ENCODE peak calls at places on chromosomes 13 and 19, in six cellular contexts. D is stimulated activated CD4-positive, alpha-beta T cell treated with anti-CD3 and anti-CD28 coated beads, Interleukin-1b, Interleukin-23, amount 100 ng/mL, for 24 hours; Z is fibroblast of villous mesenchyme; O is dorsolateral prefrontal cortex; R is nucleus accumbens; T is fibroblast of gingiva. P is an unnamed sample.

GRCh38 chr13:39450176-39450575 is 152.8 kb downstream of the LHFPL6 start:
- DNase-seq in D (no peak), Z (no peak), O (no peak), R (no peak), T (no peak), P (no peak)

GRCh38 chr13:55820817-55821216 is 1319.9 kb upstream of the PRR20A start:
- DNase-seq in D (no peak), Z (no peak), O (no peak), R (no peak), T (no peak), P (no peak)

GRCh38 chr19:42173695-42174094 is 41.4 kb upstream of the POU2F2 start:
- DNase-seq in D (no peak), Z (no peak), O (no peak), R (no peak), T (no peak), P (no peak)

GRCh38 chr19:16019691-16020448 is 56.4 kb upstream of the TPM4 start:
- DNase-seq in D (no peak), Z (no peak), O (no peak), R (no peak), T (no peak), P (no peak)

GRCh38 chr19:46633130-46633529 is 2.9 kb downstream of the GNG8 start:
- DNase-seq in D (no peak), Z (no peak), O (no peak), R (no peak), T (no peak), P (no peak)

GRCh38 chr13:28136916-28137315 is 1.4 kb upstream of the PAN3 start:
- DNase-seq in D (no peak), Z (no peak), O (no peak), R (no peak), T (no peak), P (no peak)

GRCh38 chr19:29256516-29256915 is 43.6 kb upstream of the UQCRFS1 start:
- DNase-seq in D (no peak), Z (no peak), O (no peak), R (no peak), T (no peak), P (no peak)

GRCh38 chr13:54433511-54434206 is 1405.0 kb downstream of the OLFM4 start:
- DNase-seq in D (no peak), Z (no peak), O (no peak), R (no peak), T (no peak), P (no peak)

GRCh38 chr13:109415057-109415456 is 371.3 kb downstream of the IRS2 start:
- DNase-seq in D (no peak), Z (peak), O (no peak), R (no peak), T (no peak), P (no peak)

GRCh38 chr13:112931028-112931934 is 37.7 kb upstream of the MCF2L start:
- DNase-seq in D (no peak), Z (peak), O (no peak), R (peak), T (peak), P (peak)

GRCh38 chr19:50384685-50385535 is 763 bp downstream of the POLD1 start:
- DNase-seq in D (no peak), Z (peak), O (no peak), R (no peak), T (no peak), P (peak)

GRCh38 chr19:57886046-57886445 is 2.8 kb downstream of the ZNF814 start:
- DNase-seq in D (no peak), Z (no peak), O (no peak), R (no peak), T (no peak), P (no peak)

GRCh38 chr19:7349961-7350711 is 1.4 kb downstream of the ARHGEF18 start:
- DNase-seq in D (no peak), Z (no peak), O (peak), R (no peak), T (no peak), P (no peak)

GRCh38 chr13:70424428-70424827 is 316.2 kb upstream of the KLHL1 start:
- DNase-seq in D (no peak), Z (no peak), O (no peak), R (no peak), T (no peak), P (no peak)

GRCh38 chr13:52599853-52600603 is 42.2 kb upstream of the HNRNPA1L2 start:
- DNase-seq in D (no peak), Z (peak), O (peak), R (no peak), T (no peak), P (peak)

GRCh38 chr19:45825917-45826893 is 11.1 kb upstream of the RSPH6A start:
- DNase-seq in D (no peak), Z (no peak), O (no peak), R (no peak), T (peak), P (no peak)

GRCh38 chr19:29495971-29496441 is 29.8 kb upstream of the VSTM2B start:
- DNase-seq in D (no peak), Z (no peak), O (no peak), R (no peak), T (no peak), P (no peak)